ENCODE peak calls at places on chromosomes 5 and 9, in nine cellular contexts. P is pancreas, G is upper lobe of right lung, J is adrenal gland, H is fibroblast of mammary gland, K is activated B cell treated with CpG ODN at 0.5 μM for 24 hours, Z is neural crest cell, E is testis, U is RWPE1. A is an unnamed sample.

GRCh38 chr5:142013734-142014495 is 1.1 kb upstream of the GNPDA1 start:
- DNase-seq in E (peak), J (peak), G (no peak), P (peak), Z (no peak), K (no peak), U (no peak), H (peak), A (no peak)

GRCh38 chr9:6557883-6558282 is 87.6 kb downstream of the GLDC start:
- DNase-seq in P (no peak), E (no peak), K (no peak), G (no peak), H (no peak), J (no peak), U (no peak), Z (peak), A (no peak)

GRCh38 chr9:111180801-111181200 is 142.5 kb upstream of the LPAR1 start:
- DNase-seq in P (no peak), H (peak), J (no peak), G (no peak), Z (no peak), E (no peak), K (no peak), U (no peak), A (no peak)

GRCh38 chr5:141881886-141882285 is 3.7 kb upstream of the PCDH1 start:
- DNase-seq in U (no peak), K (no peak), P (no peak), G (no peak), Z (no peak), H (no peak), J (no peak), E (no peak), A (no peak)

GRCh38 chr5:63306909-63307308 is 655.3 kb downstream of the HTR1A start:
- DNase-seq in P (no peak), H (no peak), G (no peak), U (no peak), K (no peak), Z (no peak), J (no peak), E (no peak), A (no peak)

GRCh38 chr5:80835128-80835527 is 125.0 kb upstream of the RASGRF2 start:
- DNase-seq in E (no peak), U (no peak), H (no peak), P (no peak), G (no peak), K (no peak), J (no peak), Z (no peak), A (no peak)

GRCh38 chr5:86981898-86982297 is 285.8 kb upstream of the RASA1 start:
- DNase-seq in G (no peak), P (no peak), Z (no peak), H (no peak), U (no peak), J (no peak), K (no peak), E (no peak), A (no peak)

GRCh38 chr9:69325409-69326212 is 596 bp downstream of the ENTREP1 start:
- DNase-seq in J (peak), G (peak), P (peak), H (no peak), U (no peak), E (peak), K (no peak), Z (no peak), A (no peak)

GRCh38 chr9:134671341-134672113 is 29.9 kb downstream of the COL5A1 start:
- DNase-seq in J (no peak), Z (no peak), U (no peak), P (no peak), E (no peak), H (no peak), K (no peak), G (peak), A (no peak)

GRCh38 chr9:122195875-122196274 is 32.9 kb downstream of the LHX6 start:
- DNase-seq in G (no peak), J (no peak), Z (no peak), H (no peak), U (no peak), P (no peak), K (no peak), E (no peak), A (no peak)

DNA sequence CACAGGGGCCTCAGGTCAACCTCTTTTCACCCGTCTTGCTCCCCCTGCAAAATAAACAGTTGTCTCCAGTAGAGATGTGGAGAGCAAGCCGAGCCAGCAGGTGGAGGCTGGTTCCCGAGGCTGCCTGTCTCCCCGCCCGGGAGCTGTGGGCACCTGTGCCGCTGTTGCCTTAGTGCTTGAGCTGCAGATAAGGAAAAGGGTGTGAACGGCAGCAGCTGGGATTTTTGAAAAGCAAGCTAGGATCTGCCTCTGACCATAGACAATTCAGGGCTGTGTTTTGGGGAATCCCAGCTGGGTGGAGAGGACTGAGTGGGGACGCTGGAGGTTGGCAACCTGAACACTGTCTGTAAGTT is 9.4 kb downstream of the WNK2 start:
- DNase-seq in H (no peak), P (peak), U (no peak), G (no peak), K (no peak), J (no peak), Z (no peak), E (no peak), A (no peak)
- TF ChIP-seq CTCF in H (no peak), P (no peak), U (no peak), G (no peak), K (no peak), J (no peak), Z (no peak), E (no peak), A (no peak)

DNA sequence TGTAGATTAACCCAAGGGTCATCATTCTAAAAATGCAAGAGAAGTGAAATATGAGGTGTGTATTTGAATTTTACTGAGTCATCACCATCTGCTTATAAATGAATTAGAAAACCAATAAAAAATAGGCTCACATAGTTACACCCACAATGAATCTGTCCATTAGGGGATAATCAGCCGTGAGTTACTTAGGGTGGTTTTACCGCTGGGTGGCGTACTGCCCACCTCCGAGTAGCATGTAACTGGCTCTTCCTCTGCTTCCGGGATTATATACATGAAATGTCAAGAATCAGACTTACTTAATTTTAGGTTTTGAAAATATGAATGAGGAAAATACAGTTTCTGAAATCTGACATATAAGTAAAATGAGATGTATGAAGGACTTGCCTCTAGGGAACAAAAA is 332.9 kb upstream of the CCNG1 start:
- DNase-seq in J (no peak), U (no peak), P (no peak), K (no peak), E (peak), H (no peak), Z (no peak), G (no peak), A (no peak)
- TF ChIP-seq CTCF in J (no peak), U (no peak), P (no peak), K (no peak), E (no peak), H (no peak), Z (peak), G (no peak), A (no peak)

DNA sequence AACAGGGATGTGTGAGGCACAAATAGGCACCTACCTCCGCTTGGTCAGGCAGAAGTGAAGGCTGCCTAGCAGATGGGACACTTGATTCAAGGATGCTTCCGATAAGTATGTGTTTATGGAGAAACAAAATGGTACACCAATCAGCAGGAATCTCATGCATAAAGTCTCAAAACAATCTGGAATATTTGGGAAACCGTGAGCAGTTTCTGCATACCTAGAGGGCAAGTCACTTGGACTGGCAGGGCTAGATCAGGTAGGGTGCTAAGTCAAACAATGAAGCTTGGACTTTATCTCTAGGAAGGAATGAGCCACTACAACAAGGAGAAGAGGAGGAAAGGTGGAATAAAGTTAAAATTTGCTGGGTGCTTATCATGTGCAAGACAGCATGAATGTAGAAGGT is 5.5 kb downstream of the EPB41L4A start:
- DNase-seq in U (no peak), E (no peak), Z (no peak), P (no peak), J (no peak), K (no peak), H (no peak), G (no peak), A (no peak)
- TF ChIP-seq CTCF in U (no peak), E (no peak), Z (no peak), P (no peak), J (no peak), K (no peak), H (no peak), G (no peak), A (no peak)

DNA sequence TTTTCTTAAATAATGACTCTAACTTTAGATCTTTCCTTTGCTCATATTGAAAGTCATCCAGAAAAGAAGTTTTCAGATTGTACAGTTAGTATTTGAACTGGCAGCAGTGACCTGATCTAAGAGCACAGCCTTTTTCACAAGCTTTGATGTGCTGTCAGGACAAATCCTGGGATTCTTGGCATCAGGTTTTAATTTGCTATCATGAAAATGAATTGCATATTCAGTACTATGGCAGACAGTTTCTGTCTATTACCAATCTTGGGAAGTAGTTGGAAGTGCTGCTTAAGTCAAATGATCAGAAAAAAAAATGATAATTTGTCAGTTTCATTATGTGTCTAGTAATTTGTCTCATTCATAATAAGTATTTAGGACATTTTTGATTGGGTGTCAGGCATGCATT is 925.6 kb upstream of the ARRDC3 start:
- DNase-seq in K (no peak), G (no peak), E (no peak), U (no peak), Z (no peak), J (no peak), H (peak), P (no peak), A (no peak)
- TF ChIP-seq CTCF in K (no peak), G (no peak), E (no peak), U (no peak), Z (no peak), J (no peak), H (no peak), P (no peak), A (no peak)

GRCh38 chr9:10876333-10876732 is 263.5 kb upstream of the PTPRD start:
- DNase-seq in J (no peak), K (no peak), Z (no peak), U (peak), E (no peak), H (peak), G (no peak), P (no peak), A (no peak)

GRCh38 chr9:10873999-10874398 is 261.2 kb upstream of the PTPRD start:
- DNase-seq in E (no peak), P (no peak), G (no peak), J (no peak), K (no peak), H (no peak), Z (no peak), U (no peak), A (no peak)

DNA sequence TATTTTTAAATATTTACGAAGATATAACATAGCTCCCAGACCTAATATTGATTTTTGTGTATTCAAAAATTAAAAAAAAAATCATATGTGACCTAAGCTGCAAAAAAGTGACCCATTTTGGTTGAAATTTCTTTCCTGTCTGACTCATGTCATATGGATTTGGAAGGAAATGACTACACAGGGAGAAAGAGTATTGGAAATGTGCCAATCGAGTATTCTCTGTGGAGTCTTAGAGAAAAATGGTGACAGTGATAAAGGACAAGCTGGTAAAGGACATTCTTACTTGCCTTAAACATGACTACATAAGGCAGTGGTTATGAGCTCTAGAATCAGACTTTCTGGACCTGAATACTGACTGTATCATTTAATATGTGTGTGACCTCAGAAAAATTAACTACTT is 262.9 kb upstream of the PTPRD start:
- DNase-seq in P (no peak), K (no peak), E (no peak), G (no peak), H (peak), U (peak), Z (no peak), J (no peak), A (no peak)
- TF ChIP-seq CTCF in P (no peak), K (no peak), E (no peak), G (no peak), H (no peak), U (no peak), Z (no peak), J (no peak), A (no peak)

DNA sequence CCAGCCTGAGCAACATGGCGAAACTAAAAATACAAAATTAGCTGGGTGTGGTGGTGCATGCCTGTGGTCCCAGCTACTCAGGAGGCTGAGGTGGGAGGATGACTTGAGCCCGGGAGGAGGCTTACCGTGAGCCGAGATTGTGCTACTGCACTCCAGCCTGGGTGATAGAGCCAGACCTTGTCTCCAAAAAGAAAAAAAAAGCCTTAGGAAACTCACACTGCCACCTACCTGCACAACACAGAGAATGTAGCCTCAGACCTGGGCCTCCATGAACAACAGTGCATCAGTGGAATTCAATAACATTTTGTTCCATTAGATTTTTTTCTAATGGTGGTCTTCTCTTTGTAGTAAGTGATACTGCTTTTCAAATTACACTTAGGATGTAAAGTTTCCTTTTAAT is 63.8 kb upstream of the RARS1 start:
- DNase-seq in E (no peak), G (no peak), U (peak), P (no peak), Z (no peak), J (no peak), K (no peak), H (peak), A (no peak)
- TF ChIP-seq CTCF in E (no peak), G (no peak), U (no peak), P (no peak), Z (no peak), J (no peak), K (no peak), H (peak), A (no peak)

GRCh38 chr5:4866817-4867216 is 273.3 kb upstream of the ADAMTS16 start:
- DNase-seq in G (no peak), Z (no peak), H (no peak), J (no peak), P (no peak), K (no peak), E (no peak), U (no peak), A (no peak)

GRCh38 chr5:4866131-4866659 is 273.9 kb upstream of the ADAMTS16 start:
- DNase-seq in G (no peak), H (no peak), U (no peak), J (no peak), E (peak), Z (no peak), K (no peak), P (no peak), A (no peak)

GRCh38 chr5:4859489-4860211 is 280.5 kb upstream of the ADAMTS16 start:
- DNase-seq in H (no peak), P (no peak), Z (no peak), E (no peak), J (no peak), K (no peak), G (no peak), U (no peak), A (no peak)

GRCh38 chr5:4857761-4858160 is 282.4 kb upstream of the ADAMTS16 start:
- DNase-seq in P (no peak), Z (no peak), J (no peak), G (no peak), H (no peak), E (no peak), K (no peak), U (no peak), A (no peak)

DNA sequence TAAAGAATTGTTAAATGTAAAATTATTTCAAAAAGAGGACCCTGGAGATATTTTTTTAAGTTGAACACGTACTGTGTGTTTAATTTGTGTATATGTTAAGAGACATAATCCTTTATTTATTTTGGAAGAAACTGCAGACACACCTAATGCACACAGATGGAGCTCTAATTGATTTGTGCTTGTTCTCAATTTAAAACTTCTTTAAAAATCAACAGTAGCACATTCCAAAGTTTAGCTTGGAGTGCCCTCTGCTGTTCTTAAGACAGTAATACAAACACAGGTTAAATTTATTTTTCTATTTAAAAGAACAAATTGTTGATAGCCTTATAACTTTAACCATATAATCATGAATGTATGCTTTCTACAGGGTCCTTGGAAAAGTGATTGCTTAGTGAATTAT is 277.6 kb upstream of the ADAMTS16 start:
- DNase-seq in H (peak), U (peak), Z (no peak), J (no peak), G (no peak), E (no peak), P (no peak), K (no peak), A (no peak)
- TF ChIP-seq CTCF in H (peak), U (peak), Z (peak), J (peak), G (peak), E (no peak), P (no peak), K (no peak), A (peak)